ENCODE peak calls at places on chromosomes 3 and 15, in five cellular contexts. H is suprapubic skin, S is GM23338, M is tibial artery, J is OCI-LY7. Z is an unnamed sample.

GRCh38 chr15:77877869-77878577 is 199.5 kb downstream of the TBC1D2B start:
- DNase-seq in H (no peak), S (no peak), M (no peak), J (no peak), Z (no peak)

GRCh38 chr15:66647358-66647757 is 54.7 kb upstream of the SMAD6 start:
- DNase-seq in H (no peak), S (no peak), M (no peak), J (no peak), Z (peak; percentile 58)

GRCh38 chr15:37372064-37372463 is 271.7 kb upstream of the MEIS2 start:
- DNase-seq in H (no peak), S (no peak), M (no peak), J (no peak), Z (no peak)

GRCh38 chr3:157369712-157370447 is 66.8 kb upstream of the PTX3 start:
- DNase-seq in H (no peak), S (no peak), M (no peak), J (no peak), Z (no peak)

GRCh38 chr15:79853492-79854328 is 43.1 kb downstream of the MTHFS start:
- DNase-seq in H (no peak), S (peak; percentile 88), M (peak; percentile 50), J (peak; percentile 70), Z (no peak)

GRCh38 chr3:189355481-189356201 is 183.9 kb downstream of the TPRG1 start:
- DNase-seq in H (no peak), S (peak; percentile 44), M (no peak), J (no peak), Z (no peak)

GRCh38 chr15:81869161-81869928 is 176.5 kb downstream of the MEX3B start:
- DNase-seq in H (no peak), S (no peak), M (no peak), J (no peak), Z (no peak)

GRCh38 chr3:17081520-17081919 is 196.8 kb downstream of the PLCL2 start:
- DNase-seq in H (no peak), S (no peak), M (no peak), J (no peak), Z (no peak)

GRCh38 chr3:12601072-12601471 is 44.2 kb downstream of the MKRN2 start:
- DNase-seq in H (no peak), S (no peak), M (no peak), J (no peak), Z (no peak)

GRCh38 chr15:99306694-99307338 is 55.5 kb downstream of the LRRC28 start:
- DNase-seq in H (no peak), S (peak; percentile 14), M (no peak), J (no peak), Z (no peak)

GRCh38 chr3:81643721-81644120 is 117.7 kb downstream of the GBE1 start:
- DNase-seq in H (no peak), S (peak; percentile 53), M (no peak), J (no peak), Z (no peak)

GRCh38 chr15:75359537-75360250 is 8.7 kb downstream of the MAN2C1 start:
- DNase-seq in H (no peak), S (no peak), M (no peak), J (no peak), Z (peak; percentile 28)

GRCh38 chr15:75358771-75359536 is 9.5 kb downstream of the MAN2C1 start:
- DNase-seq in H (no peak), S (no peak), M (no peak), J (no peak), Z (peak; percentile 26)

GRCh38 chr15:75356539-75356938 is 9.7 kb downstream of the NEIL1 start:
- DNase-seq in H (no peak), S (no peak), M (no peak), J (no peak), Z (no peak)

GRCh38 chr15:75356006-75356405 is 9.2 kb downstream of the NEIL1 start:
- DNase-seq in H (no peak), S (no peak), M (no peak), J (no peak), Z (no peak)

GRCh38 chr15:75357976-75358673 is 10.3 kb downstream of the MAN2C1 start:
- DNase-seq in H (no peak), S (no peak), M (no peak), J (no peak), Z (no peak)
- H3K36me3 ChIP-seq in H (peaks cover 85% of the 10 kb centered on the region), S (no peaks in the 10 kb centered on the region), M (peaks cover 27% of the 10 kb centered on the region), J (peaks cover 44% of the 10 kb centered on the region), Z (no peaks in the 10 kb centered on the region)

GRCh38 chr15:63764124-63764827 is 69.5 kb downstream of the HERC1 start:
- DNase-seq in H (no peak), S (peak; percentile 27), M (no peak), J (no peak), Z (no peak)

GRCh38 chr15:63759752-63760151 is 74.0 kb downstream of the HERC1 start:
- DNase-seq in H (no peak), S (no peak), M (no peak), J (no peak), Z (no peak)

GRCh38 chr15:63765338-63765737 is 68.4 kb downstream of the HERC1 start:
- DNase-seq in H (no peak), S (peak; percentile 87), M (no peak), J (no peak), Z (no peak)

GRCh38 chr15:63763476-63764123 is 70.1 kb downstream of the HERC1 start:
- DNase-seq in H (no peak), S (no peak), M (no peak), J (no peak), Z (no peak)

DNA sequence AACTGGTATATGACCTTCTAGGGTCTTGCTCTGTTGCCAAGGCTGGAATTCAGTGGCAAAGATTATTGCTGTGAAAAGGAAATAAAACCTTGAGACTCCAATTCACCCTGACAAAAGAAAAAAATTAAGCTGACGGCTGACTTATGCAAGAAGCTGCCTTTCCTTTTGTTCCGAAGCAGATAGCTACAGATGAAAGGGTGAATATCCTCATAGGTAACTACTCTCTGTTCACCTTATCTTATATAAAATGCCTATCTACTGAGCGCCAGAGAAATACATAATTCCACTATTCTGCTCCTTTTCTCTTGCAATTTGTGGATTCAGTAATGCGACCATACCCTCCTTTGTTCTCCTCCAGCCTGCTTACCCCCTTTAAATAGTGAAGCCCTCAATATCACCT is 68.8 kb downstream of the HERC1 start:
- DNase-seq in H (no peak), S (no peak), M (no peak), J (no peak), Z (no peak)
- H3K27ac ChIP-seq in H (no peak overlapping the region), S (peak overlapping the region; percentile 91), M (no peak overlapping the region), J (no peak overlapping the region), Z (no peak overlapping the region)

GRCh38 chr15:72269739-72270138 is 2.6 kb downstream of the PARP6 start:
- DNase-seq in H (no peak), S (no peak), M (no peak), J (no peak), Z (no peak)
- H3K36me3 ChIP-seq in H (peaks cover 44% of the 10 kb centered on the region), S (peaks cover 16% of the 10 kb centered on the region), M (peaks cover 36% of the 10 kb centered on the region), J (peaks cover 47% of the 10 kb centered on the region), Z (peaks cover 8% of the 10 kb centered on the region)

GRCh38 chr15:93948728-93949127 is 282.6 kb upstream of the MCTP2 start:
- DNase-seq in H (no peak), S (no peak), M (no peak), J (no peak), Z (no peak)
- H3K27ac ChIP-seq in H (no peak overlapping the region), S (no peak overlapping the region), M (no peak overlapping the region), J (no peak overlapping the region), Z (no peak overlapping the region)

GRCh38 chr3:170363471-170363994 is 6.0 kb downstream of the SKIL start:
- DNase-seq in H (no peak), S (no peak), M (no peak), J (no peak), Z (no peak)

GRCh38 chr3:170361711-170362110 is 4.2 kb downstream of the SKIL start:
- DNase-seq in H (no peak), S (no peak), M (no peak), J (no peak), Z (no peak)

GRCh38 chr3:170368921-170369320 is 11.4 kb downstream of the SKIL start:
- DNase-seq in H (no peak), S (no peak), M (no peak), J (no peak), Z (no peak)

GRCh38 chr3:170367797-170368196 is 10.3 kb downstream of the SKIL start:
- DNase-seq in H (no peak), S (no peak), M (no peak), J (peak; percentile 51), Z (no peak)

GRCh38 chr3:170364965-170365364 is 7.5 kb downstream of the SKIL start:
- DNase-seq in H (no peak), S (no peak), M (no peak), J (no peak), Z (no peak)
- H3K36me3 ChIP-seq in H (no peaks in the 10 kb centered on the region), S (peaks cover 40% of the 10 kb centered on the region), M (no peaks in the 10 kb centered on the region), J (peaks cover 87% of the 10 kb centered on the region), Z (no peaks in the 10 kb centered on the region)

DNA sequence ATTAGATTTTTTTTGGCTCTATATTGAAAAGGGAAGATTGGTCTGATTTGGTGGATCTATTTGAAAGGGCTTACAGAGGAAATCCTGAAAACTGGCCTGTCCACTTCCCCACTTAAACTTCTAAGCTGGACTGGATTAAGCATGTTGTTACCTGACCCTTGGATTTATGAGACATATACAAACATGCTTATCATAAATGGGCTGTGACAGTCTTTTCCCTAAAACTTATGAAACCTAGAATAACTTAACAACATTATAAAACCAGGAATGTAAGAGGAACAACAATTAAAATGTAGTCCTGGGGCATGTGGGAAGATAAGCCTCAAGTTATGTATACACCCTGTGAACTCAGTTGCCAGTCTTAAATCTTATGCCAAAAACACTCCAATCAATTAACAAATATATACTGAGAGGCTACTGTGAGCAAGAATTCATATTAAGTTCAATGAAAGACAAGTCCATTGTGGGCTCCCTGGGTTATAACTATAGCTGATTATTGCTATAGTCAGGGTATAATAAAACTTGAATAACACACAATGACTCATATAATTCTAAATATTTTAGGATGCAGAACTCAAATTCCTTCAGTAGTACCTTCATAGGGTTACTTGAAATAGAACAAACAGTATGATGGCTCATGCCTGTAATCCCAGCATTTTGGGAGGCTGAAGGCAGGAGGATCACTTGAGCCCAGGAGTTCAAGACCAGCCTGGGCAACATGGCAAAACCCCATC is 87.2 kb upstream of the PPIB start:
- DNase-seq in H (no peak), S (no peak), M (no peak), J (no peak), Z (no peak)
- H3K27ac ChIP-seq in H (no peak overlapping the region), S (peak overlapping the region; percentile 35), M (no peak overlapping the region), J (no peak overlapping the region), Z (no peak overlapping the region)

DNA sequence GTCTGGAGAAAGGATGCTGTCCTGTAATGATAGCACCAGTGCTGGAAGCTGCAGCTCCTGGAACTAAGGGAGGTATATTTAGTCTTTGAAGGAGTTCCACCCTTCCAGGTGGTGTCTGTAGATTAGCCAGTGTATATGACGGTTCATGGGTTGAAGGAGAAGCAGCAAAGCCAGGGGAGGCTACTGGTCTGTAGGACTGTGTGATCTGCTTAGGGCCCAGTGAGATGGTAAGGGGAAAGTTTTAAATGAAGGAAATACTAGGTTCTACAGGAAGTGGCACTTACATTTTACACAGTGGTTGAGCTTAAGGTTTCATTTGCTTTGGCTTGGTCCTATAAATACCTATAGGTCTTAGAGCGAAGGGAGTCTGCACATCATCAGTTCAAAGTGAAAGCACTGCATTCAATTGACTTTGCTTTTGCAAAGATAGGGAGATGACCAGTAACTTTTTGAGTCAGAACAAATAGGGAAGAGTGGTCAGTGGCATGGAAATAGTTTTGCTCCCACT is 5.6 kb downstream of the SLC25A38 start:
- DNase-seq in H (no peak), S (no peak), M (no peak), J (peak; percentile 83), Z (no peak)
- H3K36me3 ChIP-seq in H (peaks cover 39% of the 10 kb centered on the region), S (peaks cover 32% of the 10 kb centered on the region), M (peaks cover 46% of the 10 kb centered on the region), J (peaks cover 65% of the 10 kb centered on the region), Z (peaks cover 7% of the 10 kb centered on the region)